ENCODE peak calls at places on chromosomes 12 and 14, in five cellular contexts. T is HepG2, H is left ventricle myocardium inferior, V is HCT116, S is tibial nerve. Q is an unnamed sample.
A peak's percentile ranks its signal among the peaks of the same experiment; 100 is the strongest.

GRCh38 chr12:27592548-27592947 is 68.5 kb downstream of the PPFIBP1 start:
- DNase-seq in S (peak; percentile 8), H (peak; percentile 28), T (no peak), V (no peak), Q (peak; percentile 68)

GRCh38 chr12:47868552-47869031 is 36.2 kb downstream of the VDR start:
- DNase-seq in H (no peak), S (no peak), V (no peak), T (no peak), Q (no peak)

GRCh38 chr12:100859063-100859627 is 64.6 kb downstream of the ANO4 start:
- DNase-seq in T (no peak), H (no peak), S (no peak), V (no peak), Q (no peak)

GRCh38 chr14:33505963-33506329 is 444.9 kb downstream of the EGLN3 start:
- DNase-seq in H (no peak), S (no peak), T (no peak), V (no peak), Q (no peak)

GRCh38 chr12:82314406-82314892 is 43.7 kb downstream of the CCDC59 start:
- DNase-seq in S (no peak), V (no peak), T (peak; percentile 79), H (no peak), Q (no peak)

GRCh38 chr12:76764856-76765255 is 941 bp downstream of the ZDHHC17 start:
- DNase-seq in V (no peak), H (no peak), T (peak; percentile 4), S (peak; percentile 18), Q (no peak)

GRCh38 chr14:23047042-23047634 is 5.1 kb downstream of the PSMB11 start:
- DNase-seq in H (no peak), T (no peak), V (no peak), S (no peak), Q (peak; percentile 72)

GRCh38 chr12:31234955-31235867 is 90.7 kb downstream of the SINHCAF start:
- DNase-seq in H (no peak), S (no peak), T (peak; percentile 7), V (peak; percentile 18), Q (peak; percentile 41)

GRCh38 chr12:109572506-109572845 is 828 bp downstream of the MMAB start:
- DNase-seq in S (no peak), V (no peak), H (no peak), T (peak; percentile 35), Q (no peak)
- H3K4me3 ChIP-seq in S (peak overlapping the region; percentile 82), V (peak overlapping the region; percentile 90), H (peak overlapping the region; percentile 84), T (peak overlapping the region; percentile 79), Q (peak overlapping the region; percentile 73)

GRCh38 chr12:116448165-116448756 is 110.9 kb upstream of the MAP1LC3B2 start:
- DNase-seq in H (no peak), S (no peak), T (no peak), V (no peak), Q (no peak)
- H3K9me3 ChIP-seq in H (no peaks in the 10 kb centered on the region), S (no peaks in the 10 kb centered on the region), T (no peaks in the 10 kb centered on the region), V (no peaks in the 10 kb centered on the region), Q (peaks cover 3% of the 10 kb centered on the region)

GRCh38 chr12:108800591-108800990 is 56.8 kb downstream of the SSH1 start:
- DNase-seq in H (no peak), V (no peak), T (no peak), S (no peak), Q (no peak)
- H3K36me3 ChIP-seq in H (peaks cover 68% of the 10 kb centered on the region), V (peaks cover 59% of the 10 kb centered on the region), T (peaks cover 14% of the 10 kb centered on the region), S (peaks cover 52% of the 10 kb centered on the region), Q (peaks cover 94% of the 10 kb centered on the region)

DNA sequence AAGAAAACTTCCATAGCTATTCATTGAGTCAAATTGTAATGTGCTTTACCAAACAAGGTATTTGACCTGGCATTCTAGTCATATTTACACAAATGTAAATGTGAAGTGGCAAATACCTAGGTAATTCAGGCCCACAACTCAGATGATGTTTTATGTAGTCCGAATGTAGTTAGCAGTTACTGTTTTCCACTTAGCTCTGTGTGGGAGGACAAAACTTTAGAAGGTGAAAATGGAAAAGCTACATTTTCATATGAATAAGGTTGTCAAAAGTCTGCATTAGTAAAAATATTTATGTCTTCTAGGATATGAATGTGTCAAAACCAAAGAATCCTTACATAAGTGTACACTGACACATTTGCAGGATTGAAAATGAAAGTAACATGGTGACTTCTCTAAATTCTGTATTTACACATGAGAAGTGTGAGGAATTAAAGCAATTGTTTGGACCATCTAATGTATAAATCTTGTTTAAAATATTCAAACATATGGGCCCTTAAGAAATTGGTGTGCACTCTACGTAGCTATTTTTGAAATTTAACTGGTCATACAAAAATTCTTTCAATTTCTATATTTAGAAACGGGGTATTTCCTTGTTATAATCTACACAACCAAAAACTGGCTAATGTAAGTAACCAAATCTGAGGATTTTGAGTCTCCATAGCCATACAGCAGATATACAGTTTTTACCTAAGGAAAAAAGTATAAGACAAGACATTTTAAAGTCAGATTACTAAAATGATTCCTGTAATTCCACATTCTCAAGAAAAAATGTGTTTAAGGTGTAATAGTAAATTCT is 5.4 kb downstream of the CDKN1B start:
- DNase-seq in H (no peak), S (no peak), V (no peak), T (no peak), Q (no peak)
- H3K4me3 ChIP-seq in H (peak overlapping the region; percentile 76), S (peak overlapping the region; percentile 84), V (peak overlapping the region; percentile 62), T (peak overlapping the region; percentile 85), Q (peak overlapping the region; percentile 87)

GRCh38 chr14:30971586-30971985 is 53.9 kb upstream of the AP4S1 start:
- DNase-seq in T (no peak), S (no peak), H (no peak), V (no peak), Q (no peak)

GRCh38 chr14:30974628-30975027 is 50.8 kb upstream of the AP4S1 start:
- DNase-seq in S (no peak), H (no peak), V (no peak), T (no peak), Q (peak; percentile 25)

GRCh38 chr14:30977752-30978151 is 47.7 kb upstream of the AP4S1 start:
- DNase-seq in S (no peak), H (no peak), T (no peak), V (no peak), Q (no peak)

GRCh38 chr14:30972882-30973582 is 52.4 kb upstream of the AP4S1 start:
- DNase-seq in H (no peak), T (no peak), S (no peak), V (no peak), Q (no peak)
- H3K9me3 ChIP-seq in H (no peaks in the 10 kb centered on the region), T (no peaks in the 10 kb centered on the region), S (no peaks in the 10 kb centered on the region), V (no peaks in the 10 kb centered on the region), Q (no peaks in the 10 kb centered on the region)

GRCh38 chr12:24697295-24697694 is 251.6 kb downstream of the BCAT1 start:
- DNase-seq in V (no peak), H (no peak), S (no peak), T (no peak), Q (no peak)
- H3K36me3 ChIP-seq in V (no peaks in the 10 kb centered on the region), H (no peaks in the 10 kb centered on the region), S (no peaks in the 10 kb centered on the region), T (no peaks in the 10 kb centered on the region), Q (no peaks in the 10 kb centered on the region)